ENCODE peak calls at places on chromosomes 11 and 22, in four cellular contexts. One of them, this sample, is unnamed.
A peak's percentile ranks its signal among the peaks of the same experiment; 100 is the strongest.

GRCh38 chr22:27576815-27577564 is 224.6 kb downstream of the MN1 start:
- DNase-seq in NCI-H1092 treated with DMSO at 0.1 percent for 48 hours: no peak
- DNase-seq in GM18507: no peak
- DNase-seq in A673: peak; percentile 33
- DNase-seq in this sample: peak; percentile 58

GRCh38 chr11:111460752-111461305 is 51.4 kb downstream of the BTG4 start:
- DNase-seq in A673: no peak
- DNase-seq in NCI-H1092 treated with DMSO at 0.1 percent for 48 hours: peak; percentile 94
- DNase-seq in GM18507: no peak
- DNase-seq in this sample: no peak

GRCh38 chr11:10657308-10658271 is 36.0 kb downstream of the IRAG1 start:
- DNase-seq in A673: no peak
- DNase-seq in GM18507: no peak
- DNase-seq in NCI-H1092 treated with DMSO at 0.1 percent for 48 hours: no peak
- DNase-seq in this sample: no peak

GRCh38 chr11:45212566-45213315 is 66.3 kb downstream of the PRDM11 start:
- DNase-seq in GM18507: no peak
- DNase-seq in A673: no peak
- DNase-seq in NCI-H1092 treated with DMSO at 0.1 percent for 48 hours: no peak
- DNase-seq in this sample: peak; percentile 58

GRCh38 chr11:107561688-107562087 is 3.8 kb downstream of the ALKBH8 start:
- DNase-seq in GM18507: no peak
- DNase-seq in A673: peak; percentile 29
- DNase-seq in NCI-H1092 treated with DMSO at 0.1 percent for 48 hours: no peak
- DNase-seq in this sample: no peak

GRCh38 chr11:33635161-33635560 is 65.5 kb downstream of the C11orf91 start:
- DNase-seq in GM18507: no peak
- DNase-seq in A673: no peak
- DNase-seq in NCI-H1092 treated with DMSO at 0.1 percent for 48 hours: no peak
- DNase-seq in this sample: peak; percentile 77

GRCh38 chr11:1460396-1460795 is 26.2 kb downstream of the MOB2 start:
- DNase-seq in NCI-H1092 treated with DMSO at 0.1 percent for 48 hours: no peak
- DNase-seq in A673: no peak
- DNase-seq in GM18507: no peak
- DNase-seq in this sample: peak; percentile 86

GRCh38 chr11:59281177-59281576 is 68.5 kb upstream of the MPEG1 start:
- DNase-seq in A673: no peak
- DNase-seq in NCI-H1092 treated with DMSO at 0.1 percent for 48 hours: no peak
- DNase-seq in GM18507: no peak
- DNase-seq in this sample: no peak

GRCh38 chr11:47111318-47111804 is 65.3 kb downstream of the ARFGAP2 start:
- DNase-seq in A673: no peak
- DNase-seq in GM18507: peak; percentile 53
- DNase-seq in NCI-H1092 treated with DMSO at 0.1 percent for 48 hours: peak; percentile 100
- DNase-seq in this sample: no peak

GRCh38 chr11:122167100-122167499 is 51.1 kb upstream of the BLID start:
- DNase-seq in A673: no peak
- DNase-seq in GM18507: no peak
- DNase-seq in NCI-H1092 treated with DMSO at 0.1 percent for 48 hours: no peak
- DNase-seq in this sample: no peak

GRCh38 chr11:119493712-119494111 is 70.7 kb upstream of the THY1 start:
- DNase-seq in A673: peak; percentile 26
- DNase-seq in GM18507: no peak
- DNase-seq in NCI-H1092 treated with DMSO at 0.1 percent for 48 hours: no peak
- DNase-seq in this sample: no peak

GRCh38 chr22:50704510-50705218 is 32.0 kb downstream of the SHANK3 start:
- DNase-seq in GM18507: no peak
- DNase-seq in A673: no peak
- DNase-seq in NCI-H1092 treated with DMSO at 0.1 percent for 48 hours: no peak
- DNase-seq in this sample: peak; percentile 61

GRCh38 chr11:57348052-57348451 is 9.9 kb downstream of the P2RX3 start:
- DNase-seq in GM18507: no peak
- DNase-seq in NCI-H1092 treated with DMSO at 0.1 percent for 48 hours: no peak
- DNase-seq in A673: no peak
- DNase-seq in this sample: no peak

GRCh38 chr11:70828498-70829159 is 423.7 kb downstream of the SHANK2 start:
- DNase-seq in GM18507: no peak
- DNase-seq in A673: no peak
- DNase-seq in NCI-H1092 treated with DMSO at 0.1 percent for 48 hours: peak; percentile 39
- DNase-seq in this sample: no peak

GRCh38 chr22:16915711-16916110 is 90.5 kb upstream of the XKR3 start:
- DNase-seq in NCI-H1092 treated with DMSO at 0.1 percent for 48 hours: no peak
- DNase-seq in GM18507: no peak
- DNase-seq in A673: no peak
- DNase-seq in this sample: no peak

GRCh38 chr11:125376117-125376516 is 119.9 kb downstream of the FEZ1 start:
- DNase-seq in A673: no peak
- DNase-seq in GM18507: no peak
- DNase-seq in NCI-H1092 treated with DMSO at 0.1 percent for 48 hours: peak; percentile 59
- DNase-seq in this sample: peak; percentile 68

GRCh38 chr11:19864141-19865120 is 151.8 kb downstream of the NAV2 start:
- DNase-seq in NCI-H1092 treated with DMSO at 0.1 percent for 48 hours: no peak
- DNase-seq in GM18507: no peak
- DNase-seq in A673: no peak
- DNase-seq in this sample: no peak

This sample was measured in right cardiac atrium.